ENCODE peak calls at places on chromosome 14, in five cellular contexts. W is H9, T is GM20000, C is fibroblast of pulmonary artery, O is heart right ventricle. I is an unnamed sample.

GRCh38 chr14:34711808-34712712 is 2.3 kb downstream of the CFL2 start:
- DNase-seq in C (no peak), O (no peak), T (no peak), W (no peak), I (no peak)

GRCh38 chr14:20295067-20295466 is 10.7 kb downstream of the TTC5 start:
- DNase-seq in C (no peak), W (no peak), T (peak), O (no peak), I (no peak)

GRCh38 chr14:89379006-89379405 is 38.0 kb downstream of the FOXN3 start:
- DNase-seq in C (no peak), T (no peak), O (no peak), W (no peak), I (no peak)

GRCh38 chr14:65566820-65567522 is 154.4 kb downstream of the FUT8 start:
- DNase-seq in C (no peak), W (no peak), O (no peak), T (no peak), I (no peak)

GRCh38 chr14:98888281-98888680 is 383.7 kb downstream of the BCL11B start:
- DNase-seq in O (no peak), C (no peak), W (no peak), T (no peak), I (no peak)

GRCh38 chr14:60805881-60806569 is 71.5 kb downstream of the MNAT1 start:
- DNase-seq in C (peak), T (no peak), O (no peak), W (no peak), I (peak)

GRCh38 chr14:92960706-92961566 is 38.0 kb downstream of the CHGA start:
- DNase-seq in O (no peak), C (peak), T (no peak), W (no peak), I (peak)

GRCh38 chr14:72607386-72608125 is 286.3 kb downstream of the DPF3 start:
- DNase-seq in W (no peak), O (no peak), C (no peak), T (no peak), I (peak)

GRCh38 chr14:60645191-60645590 is 4.1 kb downstream of the SIX1 start:
- DNase-seq in O (no peak), T (no peak), C (no peak), W (no peak), I (no peak)

GRCh38 chr14:103118019-103118662 is 5.1 kb upstream of the TNFAIP2 start:
- DNase-seq in O (peak), C (peak), W (no peak), T (no peak), I (peak)

GRCh38 chr14:21712039-21712438 is 38.4 kb upstream of the OR4E1 start:
- DNase-seq in O (no peak), W (no peak), C (no peak), T (no peak), I (no peak)

GRCh38 chr14:105927094-105927475 is 400.7 kb downstream of the TMEM121 start:
- DNase-seq in O (no peak), W (no peak), C (no peak), T (no peak), I (no peak)

GRCh38 chr14:68286667-68287066 is 467.1 kb downstream of the RAD51B start:
- DNase-seq in O (no peak), T (no peak), C (no peak), W (no peak), I (no peak)

DNA sequence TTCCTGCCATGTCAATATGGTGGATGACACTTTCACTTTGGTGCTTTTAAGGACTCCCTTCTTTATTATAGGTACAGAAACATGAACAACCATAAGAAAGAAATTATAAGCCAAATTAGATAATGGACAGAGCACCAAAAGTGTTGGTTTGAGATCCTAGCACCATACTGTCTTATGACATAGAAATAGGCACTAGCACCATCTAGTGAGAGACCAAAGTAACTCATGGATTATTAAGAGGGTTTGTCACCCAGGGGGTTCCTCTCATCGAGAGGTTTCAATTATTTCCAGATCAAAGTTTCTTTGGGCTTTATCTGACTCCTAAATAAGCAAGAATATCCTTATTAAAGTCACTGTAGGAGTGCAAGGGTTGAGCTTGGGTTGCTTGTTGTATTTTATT is 153.0 kb upstream of the DIO2 start:
- DNase-seq in C (peak), T (peak), O (no peak), W (no peak), I (peak)
- TF ChIP-seq CTCF in C (peak), T (no peak), O (no peak), W (peak), I (peak)

DNA sequence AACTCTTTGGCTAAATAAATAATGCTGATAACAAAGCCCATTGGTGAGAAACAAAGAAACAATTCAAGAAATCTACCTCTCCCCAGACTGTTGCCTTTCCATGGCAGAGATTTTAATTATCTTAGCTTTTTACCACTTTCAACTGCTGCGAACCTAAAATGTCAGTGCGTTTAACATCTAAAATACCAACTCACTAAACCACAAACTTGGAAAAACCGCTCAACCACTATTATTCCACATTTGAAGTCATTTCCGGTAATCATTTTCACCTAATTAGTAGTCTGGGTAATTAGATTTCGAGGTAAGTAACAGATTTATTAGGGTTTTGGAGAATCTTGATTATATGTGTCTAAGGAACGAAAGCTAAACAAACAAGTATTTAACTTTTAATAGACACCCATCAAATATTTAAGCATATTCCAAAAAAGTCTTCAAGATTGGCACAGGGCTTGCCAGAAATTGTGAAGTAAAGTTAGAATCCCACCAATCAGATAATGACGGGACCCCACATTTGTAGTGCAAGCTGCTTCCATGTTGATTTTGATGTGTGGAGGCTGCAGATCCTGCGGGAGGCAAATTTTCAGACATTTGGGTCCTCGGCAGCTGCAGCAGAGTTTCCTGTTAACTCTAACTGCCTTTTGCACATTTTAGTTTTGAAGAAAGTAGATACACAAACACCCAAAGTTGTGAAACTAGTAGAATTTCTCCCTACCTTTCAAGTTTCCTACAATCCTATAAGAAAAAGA is 4.1 kb downstream of the OTX2 start:
- DNase-seq in T (no peak), W (no peak), O (no peak), C (no peak), I (no peak)
- TF ChIP-seq CTCF in T (no peak), W (no peak), O (no peak), C (no peak), I (no peak)

GRCh38 chr14:100662850-100663527 is 63.7 kb upstream of the DLK1 start:
- DNase-seq in C (peak), T (peak), O (peak), W (peak), I (peak)

GRCh38 chr14:100664234-100664633 is 62.5 kb upstream of the DLK1 start:
- DNase-seq in C (no peak), O (no peak), T (no peak), W (no peak), I (no peak)

GRCh38 chr14:100664841-100665425 is 61.8 kb upstream of the DLK1 start:
- DNase-seq in W (no peak), C (peak), T (no peak), O (no peak), I (peak)

GRCh38 chr14:100665518-100666032 is 61.1 kb upstream of the DLK1 start:
- DNase-seq in W (no peak), T (no peak), O (no peak), C (no peak), I (peak)

GRCh38 chr14:100663528-100664052 is 63.1 kb upstream of the DLK1 start:
- DNase-seq in T (no peak), W (no peak), O (no peak), C (no peak), I (no peak)
- TF ChIP-seq CTCF in T (no peak), W (peak), O (no peak), C (no peak), I (no peak)

GRCh38 chr14:57921377-57921776 is 55.5 kb upstream of the SLC35F4 start:
- DNase-seq in O (no peak), W (no peak), C (no peak), T (no peak), I (no peak)

DNA sequence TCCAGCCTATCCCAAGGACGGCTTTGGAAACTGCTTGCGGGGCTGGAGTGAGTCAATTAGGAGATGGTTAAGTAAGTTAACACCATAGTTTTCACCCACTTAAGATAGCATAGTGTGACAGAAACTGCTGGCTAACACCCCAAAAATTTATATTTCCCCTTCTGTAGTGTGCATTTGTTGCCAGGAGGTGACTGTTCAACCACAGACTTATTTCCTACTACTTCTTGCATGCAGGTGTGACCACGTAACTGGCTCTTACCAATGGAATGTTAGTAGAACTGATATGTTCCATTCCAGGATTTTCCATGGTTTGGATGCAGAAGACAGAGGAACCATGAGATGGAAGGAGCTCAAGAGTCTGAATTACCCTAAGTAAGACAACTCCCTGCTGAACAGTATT is 52.9 kb upstream of the SLC35F4 start:
- DNase-seq in T (no peak), O (no peak), W (no peak), C (no peak), I (no peak)
- TF ChIP-seq CTCF in T (no peak), O (no peak), W (no peak), C (no peak), I (no peak)

GRCh38 chr14:100078997-100079561 is 13.9 kb downstream of the EVL start:
- DNase-seq in T (peak), O (no peak), W (peak), C (peak), I (peak)
- TF ChIP-seq CTCF in T (no peak), O (no peak), W (peak), C (no peak), I (peak)

DNA sequence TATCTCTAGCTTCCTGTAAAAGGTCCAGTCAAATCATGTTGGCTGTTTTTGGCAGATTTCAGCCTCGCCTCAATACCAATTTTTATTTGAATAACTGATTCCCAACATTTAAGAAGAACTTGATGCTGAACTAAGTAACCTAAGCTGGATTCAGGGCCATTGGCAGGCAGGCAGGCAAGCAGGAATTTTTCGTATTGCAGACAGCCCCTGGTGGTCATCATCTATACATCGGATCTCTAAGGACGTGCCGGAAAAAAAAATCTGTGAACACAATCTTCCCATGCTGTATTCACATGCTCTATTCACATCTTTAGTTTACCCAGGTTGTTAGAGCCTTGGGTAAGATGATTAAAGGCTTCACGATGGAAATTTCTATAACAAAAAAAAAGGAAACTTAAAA is 7.0 kb downstream of the VCPKMT start:
- DNase-seq in W (no peak), O (no peak), C (peak), T (no peak), I (peak)
- TF ChIP-seq CTCF in W (peak), O (no peak), C (peak), T (no peak), I (peak)

GRCh38 chr14:44163946-44164345 is 343.1 kb downstream of the FSCB start:
- DNase-seq in C (peak), T (no peak), W (no peak), O (no peak), I (no peak)
- TF ChIP-seq CTCF in C (no peak), T (no peak), W (no peak), O (no peak), I (no peak)

GRCh38 chr14:77124345-77125274 is 17.0 kb downstream of the ZDHHC22 start:
- DNase-seq in T (peak), O (no peak), W (peak), C (peak), I (no peak)
- TF ChIP-seq CTCF in T (peak), O (peak), W (peak), C (no peak), I (no peak)

GRCh38 chr14:79861111-79861510 is 350.2 kb downstream of the DIO2 start:
- DNase-seq in W (peak), C (no peak), T (no peak), O (no peak), I (no peak)
- TF ChIP-seq CTCF in W (peak), C (no peak), T (no peak), O (no peak), I (no peak)